ENCODE peak calls at places on chromosomes 2 and 18, in four cellular contexts. P, X, V and A are unnamed samples.

GRCh38 chr2:69385443-69386151 is 1.4 kb downstream of the GFPT1 start:
- DNase-seq in X (no peak), P (no peak), V (no peak), A (no peak)

GRCh38 chr18:74972354-74972753 is 236.6 kb downstream of the PTGR3 start:
- DNase-seq in V (no peak), X (no peak), P (no peak), A (no peak)

GRCh38 chr2:54644236-54644635 is 79.2 kb upstream of the EML6 start:
- DNase-seq in V (no peak), P (no peak), X (no peak), A (no peak)

GRCh38 chr2:60966465-60967405 is 50.8 kb upstream of the PEX13 start:
- DNase-seq in P (peak; percentile 52), V (no peak), X (no peak), A (no peak)

GRCh38 chr2:176081993-176082884 is 1.5 kb downstream of the EVX2 start:
- DNase-seq in P (no peak), X (no peak), V (no peak), A (peak; percentile 52)

GRCh38 chr2:72028351-72028995 is 119.2 kb downstream of the CYP26B1 start:
- DNase-seq in P (no peak), X (no peak), V (no peak), A (no peak)

GRCh38 chr2:15302154-15302553 is 259.0 kb downstream of the NBAS start:
- DNase-seq in V (no peak), P (no peak), X (peak; percentile 57), A (no peak)

GRCh38 chr18:13416208-13416607 is 197.6 kb downstream of the LDLRAD4 start:
- DNase-seq in P (no peak), X (no peak), V (no peak), A (no peak)

GRCh38 chr2:50143822-50144575 is 887.9 kb downstream of the NRXN1 start:
- DNase-seq in P (peak; percentile 24), V (peak; percentile 68), X (no peak), A (no peak)

GRCh38 chr2:165273176-165273575 is 34.0 kb downstream of the SCN2A start:
- DNase-seq in X (no peak), P (no peak), V (no peak), A (no peak)

GRCh38 chr2:135299656-135300244 is 231.3 kb downstream of the ZRANB3 start:
- DNase-seq in X (no peak), V (no peak), P (peak; percentile 5), A (no peak)

GRCh38 chr2:165522746-165523145 is 53.2 kb downstream of the CSRNP3 start:
- DNase-seq in P (no peak), V (no peak), X (no peak), A (no peak)

GRCh38 chr2:164145093-164145987 is 409.5 kb upstream of the FIGN start:
- DNase-seq in V (no peak), P (no peak), X (no peak), A (no peak)

GRCh38 chr2:625415-626135 is 51.6 kb downstream of the TMEM18 start:
- DNase-seq in X (no peak), V (no peak), P (no peak), A (no peak)

GRCh38 chr2:101179982-101180381 is 28.8 kb upstream of the TBC1D8 start:
- DNase-seq in V (no peak), X (no peak), P (no peak), A (no peak)

DNA sequence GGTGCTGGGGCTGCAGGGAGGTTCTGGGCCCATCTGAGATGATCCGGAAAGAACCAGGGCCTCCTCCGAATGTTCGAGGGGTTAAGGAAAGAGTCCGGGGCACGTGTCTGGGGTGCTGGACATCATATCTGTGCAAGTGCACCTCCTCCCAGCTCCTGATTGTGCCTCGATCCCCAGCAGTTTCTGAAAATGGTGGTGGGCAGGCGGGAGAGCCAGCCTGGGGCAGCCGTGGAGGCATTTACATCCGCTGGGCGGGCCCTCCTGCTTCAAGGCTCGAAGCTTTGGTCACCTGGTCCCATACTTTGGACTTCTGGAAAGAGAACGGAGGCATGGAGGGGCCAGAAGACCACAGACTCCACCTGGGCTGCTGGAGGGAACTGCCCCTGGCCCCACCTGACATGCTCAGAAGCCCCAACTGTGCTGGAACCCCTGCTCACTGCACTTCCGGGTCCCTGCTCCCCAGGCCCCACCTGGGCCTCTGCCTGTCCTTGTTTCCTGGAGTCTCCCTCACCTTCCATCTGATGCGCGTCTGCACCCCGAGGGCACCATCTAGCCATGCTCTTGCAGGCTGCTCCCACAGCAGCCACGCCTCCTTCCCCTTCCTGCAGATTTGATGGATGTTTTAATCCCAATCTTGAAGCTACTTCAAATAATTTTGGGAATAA is 119.2 kb upstream of the HDAC4 start:
- DNase-seq in V (no peak), X (no peak), P (no peak), A (no peak)
- TF ChIP-seq ATF2 in V (no peak), X (no peak), P (no peak), A (no peak)

DNA sequence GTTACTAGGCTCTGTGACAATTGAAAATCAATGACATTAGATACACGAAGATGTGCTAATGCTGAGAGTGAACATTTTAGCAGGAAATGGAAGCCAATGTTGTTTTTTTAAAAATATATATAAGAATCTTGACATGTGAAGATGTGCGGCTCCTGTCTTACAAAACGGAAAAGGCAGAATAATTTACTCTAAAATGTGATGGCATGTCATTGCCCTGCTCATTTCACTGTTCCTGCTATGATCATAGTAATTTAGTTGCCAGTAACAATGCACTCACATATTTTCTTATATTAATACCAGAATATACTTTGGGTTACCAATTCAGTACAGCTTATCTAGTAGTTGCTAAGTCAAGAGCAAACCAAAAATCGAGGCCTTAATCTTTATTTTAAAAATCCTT is 10.3 kb downstream of the EPHA4 start:
- DNase-seq in V (no peak), P (no peak), X (no peak), A (no peak)
- TF ChIP-seq NR2C2 in V (no peak), P (no peak), X (no peak), A (no peak)

GRCh38 chr18:36392163-36392887 is 94.8 kb downstream of the FHOD3 start:
- DNase-seq in V (no peak), X (no peak), P (no peak), A (no peak)
- TF ChIP-seq CBFB in V (no peak), X (no peak), P (no peak), A (no peak)

DNA sequence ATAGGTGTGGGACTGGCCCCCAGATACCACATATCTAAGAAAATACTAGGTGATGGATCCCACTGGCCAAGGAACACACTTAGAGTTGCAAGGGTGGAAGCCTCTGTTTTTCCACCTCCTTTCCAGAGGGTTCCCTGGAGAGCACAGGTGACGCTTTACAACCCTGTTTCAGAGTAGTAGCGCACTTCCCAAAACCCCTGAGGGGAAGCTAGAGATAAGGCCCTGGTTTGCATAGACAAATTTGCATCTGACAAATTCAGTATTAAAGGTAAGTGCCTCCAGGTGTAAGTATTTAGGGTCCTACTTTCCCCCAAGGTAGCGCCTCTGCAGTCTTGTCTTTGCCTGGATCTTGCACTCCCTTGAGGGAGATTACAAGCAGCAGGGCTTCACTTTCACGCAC is 474 bp upstream of the CERKL start:
- DNase-seq in V (no peak), P (no peak), X (no peak), A (no peak)
- TF ChIP-seq ATF2 in V (no peak), P (no peak), X (no peak), A (no peak)

GRCh38 chr18:14748496-14748895 is 524 bp downstream of the ANKRD30B start:
- DNase-seq in P (no peak), X (no peak), V (no peak), A (no peak)

GRCh38 chr18:14746897-14747296 is 1.1 kb upstream of the ANKRD30B start:
- DNase-seq in V (no peak), P (no peak), X (no peak), A (no peak)

GRCh38 chr18:14747513-14748474 is at the start of gene ANKRD30B:
- DNase-seq in P (no peak), X (no peak), V (no peak), A (no peak)
- TF ChIP-seq NR2C2 in P (no peak), X (no peak), V (no peak), A (no peak)

DNA sequence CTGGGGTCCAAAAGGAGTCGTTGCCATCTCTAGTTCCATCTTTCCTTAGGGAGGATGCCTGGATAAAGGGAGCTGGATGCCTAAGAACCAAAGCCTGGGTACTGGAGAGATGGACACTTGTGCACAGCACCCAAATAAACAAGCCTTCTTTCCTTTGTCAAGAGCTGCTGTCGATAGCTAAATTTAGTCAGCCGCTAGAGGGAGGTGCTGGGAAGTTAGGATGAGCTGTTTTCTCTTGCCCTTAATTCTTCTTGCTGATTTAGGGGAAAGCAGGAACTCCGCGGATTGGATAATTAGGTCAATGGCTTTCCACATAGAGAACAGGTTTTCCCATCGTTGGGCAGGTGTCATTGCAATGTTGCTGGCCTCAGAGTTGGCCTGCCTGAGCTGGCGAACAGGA is 30.9 kb upstream of the SERPINB12 start:
- DNase-seq in P (no peak), V (peak; percentile 37), X (no peak), A (peak; percentile 65)
- TF ChIP-seq CBFB in P (no peak), V (no peak), X (no peak), A (no peak)